ENCODE peak calls at places on chromosomes 3 and 15, in ten cellular contexts. P is GM20000; R is activated naive CD8-positive, alpha-beta T cell treated with anti-CD3 and anti-CD28 coated beads, Interleukin-2, amount 10 ng/mL, durations not matched to agents 7 days and 5 days; U is retina; C is stimulated activated CD8-positive, alpha-beta memory T cell treated with anti-CD3 and anti-CD28 coated beads, Interleukin-2, amount 100 ng/mL, for 48 hours; T is ovary; X is stimulated activated CD4-positive, alpha-beta T cell treated with anti-CD3 and anti-CD28 coated beads, TNF-alpha, amount 100 ng/mL, for 4 hours; B is A172; Q is left lobe of liver; W is cortex of kidney. A is an unnamed sample.

GRCh38 chr3:124246949-124247348 is 255.0 kb upstream of the ROPN1 start:
- DNase-seq in C (no peak), Q (no peak), W (no peak), U (no peak), T (no peak), B (peak), X (no peak), P (peak), R (no peak), A (peak)

GRCh38 chr3:123120546-123120945 is 53.7 kb downstream of the PDIA5 start:
- DNase-seq in T (no peak), P (no peak), U (no peak), B (no peak), R (no peak), W (no peak), X (no peak), Q (no peak), C (no peak), A (no peak)

GRCh38 chr3:128084675-128085021 is 32.4 kb downstream of the SEC61A1 start:
- DNase-seq in T (no peak), X (no peak), R (no peak), W (no peak), B (no peak), C (no peak), U (no peak), Q (no peak), P (no peak), A (no peak)

GRCh38 chr3:40223856-40224255 is 85.7 kb upstream of the EIF1B start:
- DNase-seq in R (no peak), B (no peak), P (no peak), U (no peak), X (no peak), C (no peak), T (no peak), W (no peak), Q (no peak), A (no peak)

GRCh38 chr3:151230644-151231043 is 27.6 kb upstream of the GPR171 start:
- DNase-seq in P (peak), Q (no peak), U (no peak), X (no peak), C (no peak), R (no peak), T (no peak), W (no peak), B (no peak), A (peak)

GRCh38 chr3:49617390-49618013 is 56.6 kb upstream of the APEH start:
- DNase-seq in B (no peak), U (no peak), R (no peak), C (no peak), X (no peak), W (no peak), P (no peak), Q (no peak), T (no peak), A (no peak)

GRCh38 chr15:67140078-67140833 is 74.9 kb downstream of the SMAD3 start:
- DNase-seq in P (peak), R (no peak), X (no peak), T (peak), B (no peak), Q (no peak), W (no peak), U (no peak), C (no peak), A (peak)

GRCh38 chr3:29978036-29978435 is 628.4 kb upstream of the TGFBR2 start:
- DNase-seq in W (no peak), P (no peak), C (no peak), R (no peak), X (no peak), T (no peak), Q (no peak), B (no peak), U (no peak), A (no peak)

GRCh38 chr15:74958908-74959642 is 2.5 kb upstream of the RPP25 start:
- DNase-seq in U (peak), P (no peak), T (no peak), X (no peak), R (no peak), W (no peak), C (no peak), B (no peak), Q (no peak), A (no peak)

GRCh38 chr3:144437989-144438388 is 466.4 kb downstream of the DIPK2A start:
- DNase-seq in W (no peak), Q (no peak), R (no peak), T (no peak), P (no peak), U (no peak), C (no peak), B (peak), X (no peak), A (no peak)

GRCh38 chr3:148262980-148263379 is 434.7 kb upstream of the AGTR1 start:
- DNase-seq in X (no peak), T (no peak), B (no peak), U (no peak), R (no peak), Q (no peak), C (no peak), W (no peak), P (no peak), A (no peak)

GRCh38 chr15:63502137-63502801 is 2.1 kb upstream of the USP3 start:
- DNase-seq in B (no peak), C (no peak), X (no peak), W (no peak), T (no peak), Q (no peak), U (no peak), P (no peak), R (no peak), A (no peak)

GRCh38 chr3:167992384-167992783 is 103.3 kb downstream of the GOLIM4 start:
- DNase-seq in B (no peak), P (no peak), C (no peak), T (no peak), X (no peak), U (no peak), Q (no peak), W (no peak), R (no peak), A (no peak)

GRCh38 chr3:38136272-38136806 is 588 bp downstream of the ACAA1 start:
- DNase-seq in W (no peak), U (no peak), B (no peak), T (peak), X (no peak), C (no peak), P (peak), R (peak), Q (peak), A (peak)

GRCh38 chr3:29100292-29100691 is 180.6 kb upstream of the RBMS3 start:
- DNase-seq in W (no peak), X (no peak), P (no peak), U (no peak), T (no peak), C (no peak), B (no peak), R (no peak), Q (no peak), A (no peak)

GRCh38 chr15:88476635-88477038 is 9.1 kb downstream of the MRPS11 start:
- DNase-seq in C (no peak), R (no peak), U (peak), T (peak), P (peak), W (no peak), X (no peak), B (peak), Q (peak), A (peak)

GRCh38 chr3:123053107-123053506 is 13.7 kb upstream of the PDIA5 start:
- DNase-seq in X (no peak), C (no peak), P (no peak), T (no peak), W (no peak), U (no peak), R (no peak), B (no peak), Q (no peak), A (no peak)

GRCh38 chr15:27977656-27978055 is 121.5 kb downstream of the OCA2 start:
- DNase-seq in B (no peak), X (no peak), W (no peak), Q (no peak), P (no peak), C (no peak), U (no peak), T (no peak), R (no peak), A (no peak)

GRCh38 chr15:78808550-78808949 is 2.7 kb downstream of the ADAMTS7 start:
- DNase-seq in W (no peak), Q (no peak), X (no peak), R (no peak), C (no peak), B (peak), P (peak), T (no peak), U (no peak), A (peak)